ENCODE peak calls at places on chromosomes 1 and 21, in five cellular contexts. R, S, L, T and E are unnamed samples.

GRCh38 chr1:10834770-10835412 is 38.4 kb upstream of the CASZ1 start:
- DNase-seq in R (no peak), S (no peak), T (no peak), L (peak), E (no peak)

GRCh38 chr1:110538921-110539320 is 19.9 kb upstream of the KCNA10 start:
- DNase-seq in R (no peak), L (no peak), S (no peak), T (peak), E (no peak)

GRCh38 chr1:36351222-36351977 is 28.0 kb upstream of the EVA1B start:
- DNase-seq in S (no peak), R (no peak), T (no peak), L (no peak), E (no peak)

GRCh38 chr1:53554592-53555305 is 95.5 kb downstream of the DMRTB1 start:
- DNase-seq in L (no peak), T (no peak), R (no peak), S (no peak), E (no peak)

GRCh38 chr1:160330119-160330518 is 12.9 kb downstream of the COPA start:
- DNase-seq in T (no peak), R (no peak), S (no peak), L (no peak), E (no peak)

GRCh38 chr21:46482225-46482845 is 23.6 kb downstream of the DIP2A start:
- DNase-seq in R (no peak), T (no peak), S (no peak), L (no peak), E (no peak)

GRCh38 chr1:3028531-3029282 is 7.4 kb downstream of the ACTRT2 start:
- DNase-seq in L (peak), T (no peak), S (no peak), R (no peak), E (no peak)

GRCh38 chr21:39867198-39867650 is at the start of gene PCP4:
- DNase-seq in S (peak), L (peak), R (no peak), T (peak), E (no peak)

GRCh38 chr1:30242178-30242577 is 481.2 kb downstream of the MATN1 start:
- DNase-seq in L (no peak), S (no peak), R (no peak), T (no peak), E (no peak)

GRCh38 chr1:51297401-51298321 is 32.7 kb downstream of the TTC39A start:
- DNase-seq in S (peak), L (no peak), T (no peak), R (no peak), E (no peak)

GRCh38 chr21:37696936-37697335 is 219.3 kb downstream of the KCNJ6 start:
- DNase-seq in R (no peak), L (no peak), T (no peak), S (no peak), E (no peak)

GRCh38 chr1:160070243-160071163 is 543 bp upstream of the KCNJ10 start:
- DNase-seq in S (peak), L (peak), T (peak), R (peak), E (no peak)

GRCh38 chr1:220123889-220124288 is 30.0 kb downstream of the IARS2 start:
- DNase-seq in R (no peak), S (peak), T (no peak), L (no peak), E (peak)

GRCh38 chr1:15168479-15168878 is 14.9 kb downstream of the TMEM51 start:
- DNase-seq in T (no peak), R (no peak), L (no peak), S (no peak), E (no peak)

GRCh38 chr1:117365350-117366280 is 1.6 kb upstream of the MAN1A2 start:
- DNase-seq in T (no peak), L (no peak), R (no peak), S (peak), E (no peak)

GRCh38 chr21:34335316-34335715 is 28.5 kb upstream of the KCNE2 start:
- DNase-seq in R (no peak), T (no peak), L (no peak), S (no peak), E (no peak)

GRCh38 chr1:30976143-30976542 is 67.6 kb upstream of the SDC3 start:
- DNase-seq in S (peak), R (no peak), T (no peak), L (no peak), E (no peak)

GRCh38 chr21:26686278-26686677 is 113.2 kb upstream of the CYYR1 start:
- DNase-seq in R (no peak), L (peak), T (no peak), S (peak), E (no peak)

GRCh38 chr1:110087812-110088738 is 17.6 kb upstream of the ALX3 start:
- DNase-seq in S (peak), L (peak), R (no peak), T (no peak), E (no peak)

GRCh38 chr1:7379445-7379971 is 391.6 kb upstream of the VAMP3 start:
- DNase-seq in S (no peak), T (no peak), R (no peak), L (peak), E (no peak)

GRCh38 chr1:157092831-157093230 is 6.8 kb downstream of the ETV3L start:
- DNase-seq in T (no peak), L (peak), R (no peak), S (no peak), E (no peak)

GRCh38 chr21:9758888-9759287 is 762.5 kb upstream of the TPTE start:
- DNase-seq in L (no peak), T (no peak), R (no peak), S (no peak), E (no peak)

GRCh38 chr1:230002164-230002803 is 64.8 kb upstream of the GALNT2 start:
- DNase-seq in R (no peak), L (no peak), T (no peak), S (no peak), E (no peak)

GRCh38 chr21:29888437-29888836 is 51.4 kb downstream of the GRIK1 start:
- DNase-seq in L (no peak), S (no peak), R (no peak), T (no peak), E (no peak)

GRCh38 chr1:16922885-16923431 is 1.2 kb downstream of the CROCC start:
- DNase-seq in T (no peak), S (no peak), L (peak), R (no peak), E (no peak)

GRCh38 chr1:2046225-2046917 is 3.8 kb upstream of the PRKCZ start:
- DNase-seq in T (no peak), L (peak), S (peak), R (no peak), E (peak)

GRCh38 chr21:16891821-16892220 is 621.0 kb upstream of the CXADR start:
- DNase-seq in R (no peak), L (no peak), T (no peak), S (no peak), E (no peak)

GRCh38 chr21:29034678-29035077 is 10.2 kb downstream of the USP16 start:
- DNase-seq in L (no peak), T (no peak), R (no peak), S (no peak), E (no peak)

GRCh38 chr1:69315823-69316222 is 251.9 kb upstream of the LRRC7 start:
- DNase-seq in S (no peak), R (no peak), T (no peak), L (peak), E (no peak)